ENCODE peak calls at places on chromosomes 16 and 17, in five cellular contexts. Z is amniotic stem cell, X is lung, N is nucleus accumbens, K is NCI-H510A treated with DMSO at 0.1 percent for 48 hours. P is an unnamed sample.

GRCh38 chr17:1047177-1047885 is 50.4 kb downstream of the TIMM22 start:
- DNase-seq in N (no peak), Z (no peak), X (no peak), K (no peak), P (peak)

GRCh38 chr16:50303605-50304466 is 37.5 kb downstream of the ADCY7 start:
- DNase-seq in N (no peak), Z (no peak), X (peak), K (no peak), P (no peak)

GRCh38 chr17:32793841-32794240 is 83.1 kb downstream of the MYO1D start:
- DNase-seq in X (no peak), N (no peak), K (no peak), Z (no peak), P (no peak)

GRCh38 chr17:63529711-63530556 is 6.8 kb downstream of the KCNH6 start:
- DNase-seq in N (no peak), K (no peak), X (no peak), Z (no peak), P (no peak)

GRCh38 chr17:59756236-59756818 is 48.9 kb downstream of the VMP1 start:
- DNase-seq in K (no peak), Z (no peak), N (no peak), X (no peak), P (peak)

GRCh38 chr17:27538156-27538955 is 82.1 kb downstream of the KSR1 start:
- DNase-seq in K (no peak), Z (no peak), X (no peak), N (peak), P (no peak)

GRCh38 chr16:3610698-3611144 is 685 bp downstream of the SLX4 start:
- DNase-seq in K (no peak), N (no peak), Z (no peak), X (no peak), P (no peak)

GRCh38 chr17:42484304-42484703 is 25.6 kb downstream of the ATP6V0A1 start:
- DNase-seq in K (no peak), X (no peak), Z (no peak), N (no peak), P (no peak)

GRCh38 chr17:15896834-15897233 is 48.1 kb upstream of the ADORA2B start:
- DNase-seq in X (no peak), K (no peak), Z (no peak), N (no peak), P (no peak)

P was measured in AG04449.